ENCODE peak calls at places on chromosomes 13 and 19, in five cellular contexts. L is heart left ventricle; S is heart right ventricle; X is NCI-H1092; Y is stimulated activated CD4-positive, alpha-beta T cell treated with anti-CD3 and anti-CD28 coated beads, TNF-alpha, amount 100 ng/mL, for 24 hours. I is an unnamed sample.

GRCh38 chr13:54513254-54513653 is 1484.6 kb downstream of the OLFM4 start:
- DNase-seq in L (no peak), S (no peak), X (no peak), Y (no peak), I (no peak)

GRCh38 chr19:42683917-42684513 is 56.3 kb downstream of the PSG3 start:
- DNase-seq in L (no peak), S (no peak), X (no peak), Y (no peak), I (no peak)

GRCh38 chr13:36709136-36709895 is 35.5 kb downstream of the SERTM1 start:
- DNase-seq in L (no peak), S (no peak), X (no peak), Y (no peak), I (no peak)

GRCh38 chr13:20819715-20820114 is 46.0 kb upstream of the EEF1AKMT1 start:
- DNase-seq in L (no peak), S (no peak), X (no peak), Y (no peak), I (no peak)

GRCh38 chr19:38421856-38422255 is 4.2 kb downstream of the RASGRP4 start:
- DNase-seq in L (no peak), S (no peak), X (no peak), Y (no peak), I (no peak)

GRCh38 chr13:59677430-59677829 is 486.3 kb downstream of the DIAPH3 start:
- DNase-seq in L (no peak), S (no peak), X (no peak), Y (no peak), I (no peak)

GRCh38 chr19:1401138-1401888 is at the start of gene GAMT:
- DNase-seq in L (peak), S (peak), X (peak), Y (peak), I (no peak)

GRCh38 chr19:29617336-29618266 is 11.5 kb downstream of the POP4 start:
- DNase-seq in L (peak), S (no peak), X (no peak), Y (no peak), I (no peak)

GRCh38 chr13:101323601-101324000 is 92.7 kb downstream of the NALCN start:
- DNase-seq in L (no peak), S (no peak), X (no peak), Y (no peak), I (no peak)

I was measured in right atrium auricular region.